ENCODE peak calls at places on chromosome 17, in ten cellular contexts. W, U, F, G, S, J, M, H, O and I are unnamed samples.

GRCh38 chr17:81722184-81723120 is 10.4 kb downstream of the SLC25A10 start:
- DNase-seq in O (no peak), U (no peak), M (no peak), F (no peak), S (no peak), H (no peak), G (no peak), W (no peak), J (no peak), I (no peak)

GRCh38 chr17:68954146-68954971 is 833 bp downstream of the ABCA8 start:
- DNase-seq in J (no peak), F (no peak), M (no peak), O (no peak), U (no peak), H (no peak), W (no peak), S (no peak), G (no peak), I (peak)

GRCh38 chr17:50787106-50787505 is 19.8 kb upstream of the ANKRD40CL start:
- DNase-seq in W (no peak), F (no peak), M (no peak), H (no peak), U (no peak), J (no peak), G (no peak), O (no peak), S (no peak), I (no peak)

GRCh38 chr17:76004750-76005262 is 4.2 kb downstream of the CDK3 start:
- DNase-seq in U (no peak), F (no peak), M (no peak), O (no peak), G (no peak), W (no peak), H (no peak), S (no peak), J (no peak), I (no peak)

GRCh38 chr17:83083368-83084201 is 4.2 kb downstream of the METRNL start:
- DNase-seq in M (peak), F (no peak), G (peak), S (no peak), U (no peak), J (peak), O (peak), H (peak), W (peak), I (peak)

GRCh38 chr17:83196088-83196765 is 116.8 kb downstream of the METRNL start:
- DNase-seq in H (no peak), S (no peak), J (no peak), G (no peak), W (peak), U (no peak), F (no peak), O (peak), M (no peak), I (no peak)

GRCh38 chr17:77495575-77495974 is 354.8 kb downstream of the SEC14L1 start:
- DNase-seq in G (no peak), H (no peak), O (no peak), F (no peak), W (peak), M (no peak), U (no peak), S (no peak), J (no peak), I (no peak)

GRCh38 chr17:47227862-47228261 is 18.7 kb downstream of the MYL4 start:
- DNase-seq in W (no peak), U (no peak), S (no peak), F (no peak), J (no peak), M (no peak), O (no peak), H (no peak), G (no peak), I (no peak)

GRCh38 chr17:42107597-42108576 is 4.6 kb downstream of the DHX58 start:
- DNase-seq in S (peak), U (peak), J (peak), O (peak), H (no peak), F (peak), G (peak), W (peak), M (peak), I (no peak)